ENCODE peak calls at places on chromosomes 16 and 17, in six cellular contexts. Y is osteocyte, R is fibroblast of mammary gland, K is type B pancreatic cell, D is thoracic aorta, Z is B cell. G is an unnamed sample.

GRCh38 chr16:87854053-87854906 is 15.0 kb downstream of the SLC7A5 start:
- DNase-seq in Y (no peak), R (no peak), K (no peak), D (no peak), Z (no peak), G (no peak)

GRCh38 chr16:17470002-17470870 is 524 bp downstream of the XYLT1 start:
- DNase-seq in Y (no peak), R (no peak), K (no peak), D (no peak), Z (no peak), G (no peak)

GRCh38 chr16:26987631-26988030 is 79.1 kb upstream of the C16orf82 start:
- DNase-seq in Y (no peak), R (peak), K (no peak), D (no peak), Z (no peak), G (no peak)

GRCh38 chr16:57485916-57486857 is at the start of gene DOK4:
- DNase-seq in Y (peak), R (peak), K (peak), D (no peak), Z (peak), G (no peak)

GRCh38 chr17:20935740-20936139 is 107.1 kb downstream of the USP22 start:
- DNase-seq in Y (no peak), R (peak), K (no peak), D (no peak), Z (no peak), G (no peak)

GRCh38 chr17:63039342-63039741 is 73.3 kb downstream of the TANC2 start:
- DNase-seq in Y (no peak), R (peak), K (no peak), D (no peak), Z (no peak), G (no peak)

GRCh38 chr16:12354296-12354818 is 377.8 kb downstream of the SNX29 start:
- DNase-seq in Y (no peak), R (no peak), K (no peak), D (no peak), Z (no peak), G (no peak)

GRCh38 chr17:63356275-63356905 is 89.7 kb downstream of the CYB561 start:
- DNase-seq in Y (no peak), R (peak), K (no peak), D (peak), Z (no peak), G (no peak)

GRCh38 chr17:57761887-57762286 is 16.8 kb upstream of the CCDC182 start:
- DNase-seq in Y (no peak), R (no peak), K (no peak), D (no peak), Z (no peak), G (no peak)

GRCh38 chr16:73066321-73066926 is 18.5 kb upstream of the ZFHX3 start:
- DNase-seq in Y (no peak), R (no peak), K (no peak), D (no peak), Z (no peak), G (no peak)

GRCh38 chr17:4968166-4968915 is 724 bp upstream of the SPAG7 start:
- DNase-seq in Y (no peak), R (no peak), K (no peak), D (no peak), Z (no peak), G (no peak)

GRCh38 chr17:40564195-40564882 is 933 bp downstream of the CCR7 start:
- DNase-seq in Y (peak), R (no peak), K (peak), D (no peak), Z (no peak), G (no peak)

GRCh38 chr16:21656795-21657768 is 4.7 kb upstream of the IGSF6 start:
- DNase-seq in Y (no peak), R (peak), K (no peak), D (no peak), Z (peak), G (peak)

GRCh38 chr16:69711115-69711740 is 15.1 kb downstream of the NQO1 start:
- DNase-seq in Y (peak), R (peak), K (no peak), D (peak), Z (no peak), G (no peak)

GRCh38 chr17:9763643-9764042 is 27.7 kb downstream of the DHRS7C start:
- DNase-seq in Y (no peak), R (no peak), K (no peak), D (no peak), Z (no peak), G (no peak)

GRCh38 chr17:77783991-77784820 is 174.3 kb upstream of the TNRC6C start:
- DNase-seq in Y (no peak), R (no peak), K (no peak), D (no peak), Z (peak), G (no peak)

GRCh38 chr16:82859638-82860037 is 232.9 kb downstream of the CDH13 start:
- DNase-seq in Y (no peak), R (no peak), K (no peak), D (no peak), Z (no peak), G (no peak)

GRCh38 chr16:87832759-87833502 is 36.4 kb downstream of the SLC7A5 start:
- DNase-seq in Y (no peak), R (no peak), K (no peak), D (no peak), Z (peak), G (no peak)

GRCh38 chr17:77541995-77542394 is 401.2 kb downstream of the SEC14L1 start:
- DNase-seq in Y (no peak), R (no peak), K (no peak), D (no peak), Z (no peak), G (no peak)

GRCh38 chr17:37671813-37672544 is 28.7 kb upstream of the DDX52 start:
- DNase-seq in Y (no peak), R (peak), K (no peak), D (no peak), Z (no peak), G (no peak)

GRCh38 chr17:18163528-18163927 is 20.1 kb upstream of the ALKBH5 start:
- DNase-seq in Y (no peak), R (no peak), K (no peak), D (no peak), Z (no peak), G (no peak)

DNA sequence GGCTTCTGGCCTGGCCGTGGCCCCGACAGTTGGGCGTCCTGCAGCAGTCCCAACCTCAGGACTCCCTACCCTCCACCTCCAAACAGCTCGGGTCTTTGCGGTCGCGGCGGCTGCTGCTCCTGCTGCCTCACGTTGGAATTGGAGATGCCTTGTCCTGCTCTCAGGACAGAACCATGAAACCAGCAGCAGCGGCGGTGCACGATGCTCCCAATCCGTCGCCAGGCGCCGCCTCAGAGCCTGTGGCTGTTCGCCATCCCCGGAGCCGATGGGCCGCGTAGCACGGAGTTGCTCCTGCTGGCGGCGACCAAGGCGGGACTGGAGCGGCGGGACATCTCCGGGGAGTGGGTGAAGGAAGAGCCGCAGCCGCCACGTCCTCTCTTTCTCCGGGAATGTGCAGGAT is 1965.9 kb downstream of the TP53TG3F start:
- DNase-seq in Y (no peak), R (no peak), K (no peak), D (no peak), Z (no peak), G (no peak)
- TF ChIP-seq CTCF in Y (no peak), R (no peak), K (no peak), D (no peak), Z (no peak), G (no peak)

GRCh38 chr16:84326545-84326944 is 31.9 kb downstream of the WFDC1 start:
- DNase-seq in Y (no peak), R (no peak), K (no peak), D (no peak), Z (no peak), G (no peak)

GRCh38 chr16:84323626-84324025 is 28.9 kb downstream of the WFDC1 start:
- DNase-seq in Y (no peak), R (peak), K (no peak), D (no peak), Z (no peak), G (peak)

GRCh38 chr16:84321932-84322331 is 27.3 kb downstream of the WFDC1 start:
- DNase-seq in Y (no peak), R (no peak), K (no peak), D (no peak), Z (no peak), G (no peak)

GRCh38 chr16:84322749-84323148 is 28.1 kb downstream of the WFDC1 start:
- DNase-seq in Y (no peak), R (no peak), K (no peak), D (no peak), Z (no peak), G (no peak)

GRCh38 chr16:84324439-84325262 is 30.0 kb downstream of the WFDC1 start:
- DNase-seq in Y (no peak), R (peak), K (no peak), D (no peak), Z (no peak), G (no peak)
- TF ChIP-seq CTCF in Y (no peak), R (no peak), K (no peak), D (no peak), Z (no peak), G (no peak)

GRCh38 chr16:30061195-30061554 is 4.4 kb upstream of the ALDOA start:
- DNase-seq in Y (no peak), R (no peak), K (no peak), D (no peak), Z (no peak), G (no peak)
- TF ChIP-seq CTCF in Y (no peak), R (no peak), K (no peak), D (no peak), Z (no peak), G (no peak)

GRCh38 chr16:68399456-68399855 is 48.9 kb downstream of the SMPD3 start:
- DNase-seq in Y (no peak), R (no peak), K (no peak), D (no peak), Z (no peak), G (no peak)
- TF ChIP-seq CTCF in Y (no peak), R (no peak), K (no peak), D (no peak), Z (no peak), G (no peak)

G was measured in HL-60.